ENCODE peak calls at places on chromosomes 6 and 20, in four cellular contexts. Y is mesendoderm, P is IMR-90, H is H1. N is an unnamed sample.

GRCh38 chr6:73854998-73855718 is 159.2 kb downstream of the CD109 start:
- DNase-seq in Y (peak), P (peak), H (no peak), N (no peak)

GRCh38 chr6:122007366-122007765 is 392.1 kb upstream of the HSF2 start:
- DNase-seq in H (no peak), Y (peak), P (peak), N (no peak)

GRCh38 chr20:9454781-9455180 is 59.6 kb upstream of the LAMP5 start:
- DNase-seq in H (no peak), Y (no peak), P (peak), N (no peak)

GRCh38 chr20:8074931-8075330 is 55.4 kb upstream of the TMX4 start:
- DNase-seq in H (no peak), P (no peak), Y (no peak), N (no peak)

GRCh38 chr6:111427341-111428116 is 55.5 kb downstream of the REV3L start:
- DNase-seq in P (peak), H (no peak), Y (no peak), N (no peak)

GRCh38 chr6:34154668-34155447 is 9.0 kb upstream of the GRM4 start:
- DNase-seq in P (peak), H (no peak), Y (peak), N (peak)

GRCh38 chr20:10619427-10619826 is 54.4 kb downstream of the JAG1 start:
- DNase-seq in H (no peak), Y (peak), P (peak), N (no peak)

GRCh38 chr20:52747736-52748135 is 224.4 kb upstream of the TSHZ2 start:
- DNase-seq in Y (peak), H (no peak), P (no peak), N (peak)

GRCh38 chr6:7672066-7673062 is 53.5 kb upstream of the BMP6 start:
- DNase-seq in P (peak), Y (no peak), H (no peak), N (no peak)

GRCh38 chr6:135812085-135812526 is 39.4 kb upstream of the PDE7B start:
- DNase-seq in H (no peak), Y (no peak), P (peak), N (no peak)

GRCh38 chr6:169503556-169503955 is 198.3 kb downstream of the WDR27 start:
- DNase-seq in H (no peak), Y (no peak), P (no peak), N (no peak)

GRCh38 chr6:38570750-38571149 is 69.0 kb downstream of the BTBD9 start:
- DNase-seq in H (no peak), Y (peak), P (peak), N (no peak)

GRCh38 chr6:109082178-109082577 is 12.5 kb downstream of the SESN1 start:
- DNase-seq in Y (peak), H (no peak), P (peak), N (no peak)

GRCh38 chr20:34095825-34096224 is 16.2 kb downstream of the EIF2S2 start:
- DNase-seq in H (no peak), P (no peak), Y (no peak), N (no peak)

GRCh38 chr6:130787726-130788500 is 39.3 kb upstream of the SMLR1 start:
- DNase-seq in Y (no peak), H (no peak), P (no peak), N (no peak)

GRCh38 chr20:62120990-62121775 is 1.1 kb upstream of the LSM14B start:
- DNase-seq in Y (no peak), H (no peak), P (peak), N (no peak)

GRCh38 chr6:151034825-151035781 is 169.6 kb downstream of the MTHFD1L start:
- DNase-seq in P (no peak), H (no peak), Y (no peak), N (no peak)

GRCh38 chr20:57717797-57718196 is 8.0 kb upstream of the PMEPA1 start:
- DNase-seq in P (no peak), H (no peak), Y (no peak), N (no peak)

GRCh38 chr6:143174951-143175350 is 114.3 kb downstream of the AIG1 start:
- DNase-seq in H (no peak), P (no peak), Y (no peak), N (no peak)
- H3K56ac ChIP-seq in H (no peak), P (no peak), Y (no peak), N (no peak)

GRCh38 chr6:75602897-75603395 is 1.3 kb downstream of the SENP6 start:
- DNase-seq in H (no peak), Y (no peak), P (no peak), N (no peak)
- H2AK5ac ChIP-seq in H (no peak), Y (no peak), P (peak), N (no peak)

GRCh38 chr6:79762370-79762769 is 131.2 kb downstream of the SH3BGRL2 start:
- DNase-seq in H (no peak), Y (peak), P (no peak), N (no peak)

GRCh38 chr6:79764758-79765157 is 133.6 kb downstream of the SH3BGRL2 start:
- DNase-seq in P (no peak), H (no peak), Y (no peak), N (no peak)

GRCh38 chr6:79763301-79763700 is 132.2 kb downstream of the SH3BGRL2 start:
- DNase-seq in P (no peak), H (no peak), Y (no peak), N (no peak)
- H3K56ac ChIP-seq in P (no peak), H (no peak), Y (no peak), N (no peak)

DNA sequence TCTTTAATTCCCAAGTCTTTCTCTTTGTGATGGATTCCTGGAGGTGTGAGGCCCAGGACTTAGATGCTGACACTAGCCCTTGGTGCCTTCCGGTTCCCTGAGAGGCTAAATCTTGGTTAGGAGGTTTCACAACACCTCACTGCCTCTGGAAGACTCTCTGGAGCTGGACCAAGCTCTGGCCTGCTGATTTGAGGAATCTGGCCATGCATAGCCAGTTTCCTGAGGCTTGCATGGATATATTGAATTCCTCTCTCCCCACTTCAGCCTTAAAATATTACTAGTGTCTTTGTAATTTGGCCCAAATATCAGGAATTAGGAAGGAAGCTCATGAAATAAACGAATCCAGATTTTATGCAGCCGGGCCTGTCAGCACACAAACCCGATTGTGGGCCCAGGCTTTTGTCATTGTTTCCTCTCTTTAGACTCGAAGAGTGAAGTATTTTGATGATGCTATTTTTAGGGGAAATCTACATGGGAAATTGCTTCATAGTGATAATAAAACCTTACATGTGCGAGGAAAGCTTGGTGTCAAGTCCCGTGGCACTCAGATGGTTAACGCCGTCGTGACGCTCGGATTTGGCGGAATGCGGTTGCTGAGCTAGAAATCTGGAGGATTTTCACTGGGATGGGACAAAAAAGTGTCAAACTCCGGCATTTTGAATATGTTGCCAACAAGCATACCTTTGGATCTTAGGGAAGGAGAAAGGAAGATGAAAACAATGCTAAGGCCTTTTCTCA is 144.4 kb downstream of the PHACTR3 start:
- DNase-seq in P (peak), Y (no peak), H (no peak), N (no peak)
- H2AK5ac ChIP-seq in P (no peak), Y (no peak), H (no peak), N (no peak)

DNA sequence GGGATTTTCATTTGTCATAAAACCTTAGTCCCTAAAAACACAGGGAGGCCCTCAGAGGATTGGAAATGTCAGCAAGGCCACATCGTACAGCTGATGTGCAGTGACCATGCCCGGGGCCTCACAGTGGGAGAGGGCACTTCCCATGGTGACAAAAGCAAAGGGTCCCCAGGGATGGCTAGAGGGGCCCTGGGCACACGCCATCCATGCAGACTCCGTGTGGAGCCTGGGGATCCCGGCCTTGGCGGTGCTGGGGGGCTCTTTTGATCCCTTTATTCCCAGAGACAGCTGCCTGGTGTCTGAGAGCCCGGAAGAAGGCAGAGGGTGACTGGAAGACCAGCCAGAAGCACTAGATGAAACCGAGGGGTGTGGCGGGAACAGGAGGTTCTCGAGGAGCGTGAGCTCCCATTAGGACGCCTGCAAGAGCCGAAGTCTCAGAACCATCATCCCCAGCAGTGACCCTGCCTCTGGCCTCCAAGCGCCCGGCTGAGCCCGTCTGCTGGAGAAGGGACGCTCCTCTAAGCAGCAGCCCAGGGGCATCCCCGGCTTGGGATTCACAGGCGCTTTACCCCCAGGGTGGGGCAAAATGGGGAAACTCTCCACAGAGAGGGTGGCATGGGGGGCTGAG is 49.1 kb upstream of the FRMD1 start:
- DNase-seq in H (no peak), P (no peak), Y (no peak), N (peak)
- H3K56ac ChIP-seq in H (no peak), P (no peak), Y (no peak), N (no peak)

GRCh38 chr6:134174790-134175531 is 122.5 kb upstream of the SLC2A12 start:
- DNase-seq in Y (peak), H (peak), P (peak), N (peak)

GRCh38 chr6:134177236-134177635 is 124.8 kb upstream of the SLC2A12 start:
- DNase-seq in Y (no peak), P (no peak), H (no peak), N (no peak)

GRCh38 chr6:134176283-134176975 is 124.0 kb upstream of the SLC2A12 start:
- DNase-seq in Y (peak), H (no peak), P (peak), N (peak)

GRCh38 chr6:134173936-134174789 is 121.7 kb upstream of the SLC2A12 start:
- DNase-seq in P (peak), Y (peak), H (no peak), N (peak)

GRCh38 chr6:134175532-134176282 is 123.3 kb upstream of the SLC2A12 start:
- DNase-seq in H (no peak), Y (peak), P (peak), N (no peak)
- H2AK5ac ChIP-seq in H (no peak), Y (no peak), P (peak), N (no peak)

DNA sequence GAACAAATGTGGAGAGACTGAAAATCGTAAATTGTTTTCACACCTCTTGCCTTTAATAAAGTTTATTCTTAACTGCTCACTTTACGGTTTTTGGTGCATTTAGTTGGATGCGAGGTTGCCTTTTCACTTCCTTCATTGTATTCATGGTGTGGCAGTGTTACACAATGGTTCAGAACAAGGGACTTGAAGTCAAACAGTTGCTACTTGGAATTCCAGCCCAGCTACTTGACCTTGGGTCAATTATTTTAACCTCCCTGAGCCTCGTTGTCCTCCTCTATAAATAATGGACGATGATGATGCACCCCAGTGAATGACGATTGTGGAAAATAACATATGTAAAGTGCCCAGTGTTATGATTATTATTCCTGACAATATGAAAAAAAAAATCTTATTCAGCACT is 72.3 kb downstream of the CARMIL1 start:
- DNase-seq in H (no peak), Y (no peak), P (no peak), N (no peak)
- H3K56ac ChIP-seq in H (no peak), Y (no peak), P (no peak), N (no peak)

N was measured in H9.